ENCODE peak calls at places on chromosomes 13 and 19, in five cellular contexts. B is HepG2, P is K562, M is GM12878, R is H1. K is an unnamed sample.

GRCh38 chr13:68540244-68540643 is 1310.1 kb upstream of the PCDH9 start:
- DNase-seq in M (no peak), R (no peak), P (no peak), B (no peak), K (no peak)

GRCh38 chr13:113422790-113423189 is 30.5 kb downstream of the ADPRHL1 start:
- DNase-seq in P (no peak), B (no peak), M (no peak), R (no peak), K (no peak)

GRCh38 chr19:12825259-12826131 is 8.9 kb downstream of the RTBDN start:
- DNase-seq in P (peak; percentile 83), M (no peak), B (no peak), R (no peak), K (no peak)

GRCh38 chr13:23740002-23740401 is 149.2 kb downstream of the MIPEP start:
- DNase-seq in M (no peak), P (no peak), B (no peak), R (no peak), K (no peak)

GRCh38 chr13:112263152-112263551 is 113.0 kb upstream of the SPACA7 start:
- DNase-seq in R (no peak), M (no peak), B (no peak), P (no peak), K (no peak)

GRCh38 chr13:30863796-30864195 is 42.3 kb upstream of the MEDAG start:
- DNase-seq in M (no peak), B (no peak), R (no peak), P (no peak), K (no peak)

GRCh38 chr19:18672044-18672451 is 11.4 kb upstream of the CRTC1 start:
- DNase-seq in P (no peak), B (no peak), R (no peak), M (no peak), K (no peak)

GRCh38 chr13:32791545-32792172 is 205.4 kb downstream of the PDS5B start:
- DNase-seq in M (peak; percentile 62), B (peak; percentile 30), R (no peak), P (no peak), K (no peak)

GRCh38 chr19:1259873-1260748 is 9.0 kb upstream of the CIRBP start:
- DNase-seq in R (no peak), P (no peak), B (no peak), M (no peak), K (no peak)

GRCh38 chr19:7515471-7516226 is at the start of gene ZNF358:
- DNase-seq in B (peak; percentile 31), R (no peak), P (peak; percentile 88), M (no peak), K (no peak)

GRCh38 chr19:31515931-31516330 is 166.7 kb upstream of the TSHZ3 start:
- DNase-seq in R (no peak), B (no peak), P (no peak), M (no peak), K (no peak)

GRCh38 chr19:958967-959685 is 25.0 kb upstream of the WDR18 start:
- DNase-seq in B (peak; percentile 59), R (no peak), P (peak; percentile 81), M (no peak), K (peak; percentile 41)

GRCh38 chr13:98549006-98549727 is 27.7 kb downstream of the STK24 start:
- DNase-seq in M (no peak), B (peak; percentile 28), P (no peak), R (no peak), K (no peak)

DNA sequence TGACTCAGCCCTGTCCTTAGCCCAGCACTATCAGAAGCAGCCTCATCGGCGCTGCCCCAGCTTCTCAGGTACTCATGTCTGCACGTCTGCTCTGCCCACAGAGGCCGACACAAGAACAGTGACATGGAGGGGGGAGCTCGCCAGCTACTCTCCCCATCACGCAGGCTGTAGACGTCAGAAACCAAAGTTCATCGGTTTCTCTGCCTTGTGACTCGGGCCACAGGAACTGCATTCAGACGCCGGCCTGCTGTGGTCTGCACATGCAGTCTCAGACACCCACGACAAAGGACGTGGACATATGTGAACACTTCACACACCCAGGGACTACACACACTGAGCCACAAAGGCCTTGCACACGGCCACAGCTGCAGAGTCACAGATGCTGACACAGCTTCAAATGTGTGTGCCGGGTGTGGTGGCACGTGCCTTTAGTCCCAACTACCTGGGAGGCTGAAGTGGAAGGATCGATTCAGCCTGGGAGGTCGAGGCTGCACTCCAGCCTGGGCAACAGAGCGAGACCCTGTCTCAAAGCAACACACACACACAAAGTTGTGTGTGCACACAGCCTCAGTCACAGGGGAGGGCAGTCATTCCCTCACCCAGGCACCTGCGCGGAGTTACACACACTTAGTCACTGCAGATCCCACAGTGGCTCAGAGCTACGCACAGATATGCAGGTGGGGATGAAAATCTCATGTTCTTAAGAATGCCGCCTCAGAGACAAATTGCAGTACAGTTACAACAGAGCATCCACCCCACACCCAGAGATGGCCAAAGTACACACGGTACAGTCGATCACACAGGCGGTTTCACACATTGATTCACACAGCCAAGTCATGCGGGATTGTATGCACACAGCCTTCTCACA is 4.9 kb upstream of the ZFP36 start:
- DNase-seq in R (no peak), B (peak; percentile 96), M (no peak), P (no peak), K (peak; percentile 78)
- H3K4me1 ChIP-seq in R (peaks cover 15% of the 10 kb centered on the region), B (peaks cover 76% of the 10 kb centered on the region), M (peaks cover 77% of the 10 kb centered on the region), P (peaks cover 60% of the 10 kb centered on the region), K (peaks cover 96% of the 10 kb centered on the region)

GRCh38 chr19:34744896-34745690 is 11.1 kb downstream of the ZNF181 start:
- DNase-seq in R (no peak), M (no peak), B (peak; percentile 64), P (no peak), K (no peak)
- TF ChIP-seq SP1 in R (no peak), M (no peak), B (no peak), P (no peak), K (no peak)

GRCh38 chr13:74092711-74093110 is 41.5 kb downstream of the KLF12 start:
- DNase-seq in P (no peak), R (no peak), B (no peak), M (no peak), K (no peak)
- H3K4me1 ChIP-seq in P (no peaks in the 10 kb centered on the region), R (no peaks in the 10 kb centered on the region), B (peaks cover 16% of the 10 kb centered on the region), M (no peaks in the 10 kb centered on the region), K (no peaks in the 10 kb centered on the region)

DNA sequence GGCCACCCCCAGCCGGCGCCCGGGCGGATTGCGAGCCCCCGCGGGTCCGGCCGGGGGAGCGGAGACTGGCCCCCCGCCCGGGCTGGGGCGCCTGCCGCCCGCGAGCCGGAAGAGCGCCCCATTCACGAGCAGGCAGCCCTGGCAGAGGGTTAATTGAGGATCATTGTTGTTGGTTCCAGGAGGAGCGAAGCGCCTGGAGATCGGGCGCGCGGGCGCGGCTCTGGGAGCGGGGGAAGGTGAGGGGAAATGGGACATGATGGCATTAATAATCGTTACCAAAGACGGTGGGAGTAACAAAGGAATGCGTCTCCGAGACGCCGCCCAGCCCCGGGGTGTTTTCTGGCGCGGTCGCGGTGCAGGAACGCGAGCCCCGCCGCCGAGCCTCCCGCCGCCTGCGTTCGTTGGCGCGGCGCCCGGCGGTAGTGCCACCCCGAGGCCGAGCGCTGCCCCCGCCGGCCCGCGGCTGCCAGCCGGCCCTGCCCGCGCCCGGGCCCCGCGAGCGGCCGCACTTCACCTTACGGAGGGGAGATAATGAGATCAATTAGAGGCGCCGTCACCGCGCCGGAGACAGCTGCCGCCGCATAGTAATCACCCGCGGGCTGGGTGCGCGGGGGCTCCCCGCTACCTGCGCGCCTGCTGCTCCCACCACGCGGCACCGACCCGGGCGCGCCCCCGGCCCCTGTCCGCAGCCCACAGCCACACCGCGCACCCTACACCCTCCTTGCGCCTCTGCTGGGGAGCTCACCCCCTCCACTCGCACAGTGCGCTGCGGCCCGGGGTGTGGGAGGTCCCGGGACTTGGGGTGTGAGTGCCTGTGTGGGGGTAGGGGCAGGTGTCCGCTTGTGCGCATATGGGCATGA is 2.8 kb downstream of the ZNF536 start:
- DNase-seq in M (no peak), P (no peak), R (no peak), B (no peak), K (no peak)
- TF ChIP-seq SP1 in M (no peak), P (no peak), R (no peak), B (no peak), K (no peak)

DNA sequence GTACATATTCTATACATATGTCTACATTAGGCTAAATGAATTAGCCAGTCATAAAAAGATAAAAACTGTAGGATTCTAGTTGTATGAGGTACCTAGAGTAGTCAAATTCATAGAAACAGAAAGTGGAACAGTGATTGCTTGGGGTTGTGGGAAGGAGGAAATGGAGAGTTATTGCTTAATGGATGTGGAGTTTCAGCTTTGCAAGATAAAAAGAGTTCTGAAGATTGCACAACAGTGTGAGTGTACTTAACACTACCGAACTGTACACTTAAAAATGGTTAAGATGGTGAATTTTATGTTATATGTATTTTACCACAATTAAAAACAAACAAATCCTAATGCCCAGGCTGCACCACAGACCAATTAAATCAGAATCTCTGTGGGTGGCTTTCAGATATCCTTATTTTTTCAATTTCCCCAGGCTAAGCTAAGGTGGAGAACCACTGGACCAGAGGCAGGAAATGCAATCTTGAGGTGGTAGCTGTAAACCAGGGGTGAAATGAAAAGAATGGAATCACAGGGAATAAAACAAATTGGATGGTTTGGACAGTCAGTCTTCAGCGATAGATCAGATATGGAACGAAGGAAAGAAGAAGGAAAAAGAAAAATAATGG is 215.2 kb downstream of the KCNRG start:
- DNase-seq in M (no peak), B (peak; percentile 63), P (no peak), R (no peak), K (no peak)
- H3K4me1 ChIP-seq in M (peaks cover 14% of the 10 kb centered on the region), B (peaks cover 31% of the 10 kb centered on the region), P (peaks cover 3% of the 10 kb centered on the region), R (no peaks in the 10 kb centered on the region), K (no peaks in the 10 kb centered on the region)

GRCh38 chr19:15891434-15891833 is 6.4 kb downstream of the CYP4F2 start:
- DNase-seq in B (no peak), R (no peak), M (no peak), P (no peak), K (no peak)

GRCh38 chr19:15885167-15885566 is 12.7 kb downstream of the CYP4F2 start:
- DNase-seq in R (no peak), B (no peak), P (no peak), M (no peak), K (no peak)

GRCh38 chr19:15885919-15886318 is 12.0 kb downstream of the CYP4F2 start:
- DNase-seq in B (no peak), R (no peak), M (no peak), P (no peak), K (no peak)
- TF ChIP-seq SP1 in B (no peak), R (no peak), M (no peak), P (no peak), K (no peak)

GRCh38 chr13:60147361-60147760 is 16.4 kb downstream of the DIAPH3 start:
- DNase-seq in M (no peak), R (no peak), B (no peak), P (no peak), K (no peak)
- H3K4me1 ChIP-seq in M (no peaks in the 10 kb centered on the region), R (peaks cover 3% of the 10 kb centered on the region), B (no peaks in the 10 kb centered on the region), P (no peaks in the 10 kb centered on the region), K (no peaks in the 10 kb centered on the region)

K was measured in HCT116.